ENCODE peak calls at places on chromosome 7, in five cellular contexts. M, K, I, A and B are unnamed samples.

GRCh38 chr7:135690566-135690965 is 28.3 kb downstream of the STMP1 start:
- DNase-seq in K (no peak), I (no peak), A (no peak), M (no peak), B (no peak)

GRCh38 chr7:27917774-27918314 is 177.9 kb downstream of the TAX1BP1 start:
- DNase-seq in M (no peak), A (no peak), K (no peak), I (peak; percentile 16), B (no peak)

GRCh38 chr7:54917613-54918406 is 101.0 kb upstream of the EGFR start:
- DNase-seq in M (no peak), A (no peak), K (no peak), I (no peak), B (no peak)

GRCh38 chr7:5139998-5140397 is 50.0 kb upstream of the WIPI2 start:
- DNase-seq in I (no peak), M (no peak), K (no peak), A (peak; percentile 19), B (no peak)

GRCh38 chr7:15130666-15131541 is 228.4 kb upstream of the DGKB start:
- DNase-seq in A (no peak), K (no peak), M (no peak), I (peak; percentile 17), B (no peak)

GRCh38 chr7:44374007-44374763 is 48.8 kb upstream of the CAMK2B start:
- DNase-seq in I (no peak), A (no peak), M (no peak), K (no peak), B (no peak)

GRCh38 chr7:4737300-4737699 is 38.1 kb upstream of the AP5Z1 start:
- DNase-seq in A (no peak), I (no peak), M (no peak), K (no peak), B (no peak)

GRCh38 chr7:157151626-157152339 is 13.1 kb downstream of the UBE3C start:
- DNase-seq in A (no peak), I (no peak), M (no peak), K (no peak), B (no peak)

GRCh38 chr7:28996836-28997235 is 38.7 kb upstream of the TRIL start:
- DNase-seq in I (no peak), K (no peak), M (no peak), A (no peak), B (no peak)

GRCh38 chr7:91055219-91055618 is 209.0 kb upstream of the FZD1 start:
- DNase-seq in A (no peak), M (no peak), I (no peak), K (no peak), B (no peak)

GRCh38 chr7:142012825-142013506 is 17.3 kb downstream of the MGAM start:
- DNase-seq in K (no peak), M (no peak), A (no peak), I (no peak), B (no peak)

GRCh38 chr7:113128028-113128427 is 9.7 kb upstream of the SMIM30 start:
- DNase-seq in I (no peak), A (no peak), M (no peak), K (no peak), B (no peak)

GRCh38 chr7:25663877-25664276 is 435.6 kb upstream of the NPVF start:
- DNase-seq in M (no peak), A (no peak), K (no peak), I (no peak), B (no peak)

GRCh38 chr7:40765633-40766032 is 630.8 kb downstream of the SUGCT start:
- DNase-seq in A (no peak), K (no peak), M (no peak), I (no peak), B (no peak)

GRCh38 chr7:121872831-121873764 is at the start of gene PTPRZ1:
- DNase-seq in A (peak; percentile 47), I (no peak), M (peak; percentile 36), K (peak; percentile 11), B (no peak)

GRCh38 chr7:13181221-13181620 is 493.8 kb downstream of the ARL4A start:
- DNase-seq in A (no peak), I (no peak), M (no peak), K (no peak), B (no peak)

GRCh38 chr7:155494551-155494950 is 36.6 kb downstream of the EN2 start:
- DNase-seq in M (no peak), A (no peak), K (no peak), I (no peak), B (no peak)
- TF ChIP-seq CTCF in M (no peak), A (no peak), K (no peak), I (no peak), B (no peak)

DNA sequence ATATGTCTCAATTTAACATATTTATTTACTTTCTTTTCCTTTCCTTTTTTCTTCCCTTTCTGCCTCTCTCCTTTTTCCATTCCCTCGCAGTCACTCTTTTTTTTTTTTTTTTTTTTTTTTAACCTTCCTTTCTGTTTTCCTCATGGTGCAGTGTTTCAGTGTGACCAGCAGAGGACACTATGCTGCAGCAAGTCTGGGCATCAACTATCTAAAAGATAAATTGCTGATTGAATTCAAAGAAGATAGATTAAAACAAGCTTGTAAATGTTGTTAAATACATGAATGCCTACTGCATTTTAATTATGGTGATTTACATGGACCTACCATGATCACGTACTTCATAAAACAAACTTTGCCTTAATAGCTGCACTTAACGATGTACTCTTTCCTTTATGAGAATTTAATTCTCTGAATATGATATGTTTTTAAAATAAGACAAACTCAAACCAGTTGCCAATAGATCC is 100.9 kb upstream of the AGR3 start:
- DNase-seq in A (no peak), M (no peak), K (no peak), I (no peak), B (no peak)
- TF ChIP-seq CTCF in A (peak; percentile 89), M (peak; percentile 89), K (peak; percentile 76), I (peak; percentile 69), B (peak; percentile 57)

GRCh38 chr7:22949944-22950343 is 64.0 kb downstream of the HYCC1 start:
- DNase-seq in M (no peak), I (no peak), K (no peak), A (no peak), B (no peak)
- TF ChIP-seq CTCF in M (no peak), I (peak; percentile 3), K (no peak), A (no peak), B (no peak)

DNA sequence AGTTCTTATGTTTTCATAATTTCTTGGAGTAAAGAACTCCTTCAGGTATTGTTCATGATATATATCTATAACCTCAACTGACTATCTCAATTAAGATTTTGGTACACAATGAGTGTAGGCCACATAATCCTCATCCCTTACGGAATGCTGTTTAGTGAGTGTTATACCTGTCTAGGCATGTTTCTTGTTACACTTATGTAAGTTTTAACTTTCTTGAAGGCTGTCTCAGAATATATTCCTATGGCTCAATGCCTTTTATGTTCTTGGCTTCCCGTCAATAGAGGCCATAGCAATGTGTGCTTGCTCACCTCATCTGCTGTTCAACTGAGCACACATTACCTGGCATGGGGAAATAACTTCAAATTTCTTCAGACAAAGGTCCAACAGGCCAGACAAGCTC is 185.1 kb downstream of the CTTNBP2 start:
- DNase-seq in M (no peak), I (no peak), K (no peak), A (no peak), B (no peak)
- TF ChIP-seq CTCF in M (no peak), I (no peak), K (no peak), A (no peak), B (no peak)

GRCh38 chr7:95601324-95601723 is 5.0 kb upstream of the PDK4 start:
- DNase-seq in I (no peak), K (no peak), A (no peak), M (no peak), B (no peak)
- TF ChIP-seq CTCF in I (no peak), K (no peak), A (no peak), M (no peak), B (no peak)

DNA sequence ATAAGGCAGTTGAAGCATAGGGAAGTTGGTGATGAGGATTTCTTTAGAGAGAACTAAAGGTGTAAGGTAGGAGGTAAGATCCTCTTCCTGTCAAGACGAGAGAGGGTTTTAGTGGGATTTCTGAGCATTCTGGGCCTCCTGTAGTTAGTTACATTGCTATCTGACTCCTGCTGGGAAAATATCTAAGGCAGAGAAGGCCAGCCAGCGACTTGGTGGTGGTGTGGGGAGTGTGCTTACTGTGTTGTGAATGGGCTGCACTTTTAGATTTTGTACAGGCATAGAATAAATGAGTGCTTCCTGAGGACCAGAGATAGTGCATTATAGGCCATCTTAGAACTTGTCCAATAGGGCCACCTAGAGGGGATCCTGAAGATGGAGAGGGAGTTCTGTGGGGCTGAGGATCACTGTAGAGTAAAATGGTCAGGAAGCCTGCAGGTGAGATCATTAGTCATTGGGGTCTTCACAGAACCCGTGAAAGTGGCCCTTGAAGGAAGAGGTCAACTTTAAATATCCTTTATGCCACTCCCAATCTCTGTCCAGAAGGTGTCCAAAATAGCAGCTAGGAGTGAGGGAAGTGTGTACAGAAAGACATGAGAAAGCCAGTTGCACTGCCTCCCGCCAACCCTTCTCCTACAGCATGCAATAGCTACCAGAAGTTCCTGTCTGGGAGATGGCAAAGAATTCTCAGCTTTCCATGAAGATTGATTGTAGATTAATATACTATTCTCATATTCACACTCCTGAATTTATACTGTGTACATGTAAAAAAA is 266.6 kb downstream of the POLR1F start:
- DNase-seq in A (no peak), I (peak; percentile 21), K (no peak), M (no peak), B (no peak)
- TF ChIP-seq CTCF in A (peak; percentile 59), I (peak; percentile 77), K (no peak), M (no peak), B (no peak)

DNA sequence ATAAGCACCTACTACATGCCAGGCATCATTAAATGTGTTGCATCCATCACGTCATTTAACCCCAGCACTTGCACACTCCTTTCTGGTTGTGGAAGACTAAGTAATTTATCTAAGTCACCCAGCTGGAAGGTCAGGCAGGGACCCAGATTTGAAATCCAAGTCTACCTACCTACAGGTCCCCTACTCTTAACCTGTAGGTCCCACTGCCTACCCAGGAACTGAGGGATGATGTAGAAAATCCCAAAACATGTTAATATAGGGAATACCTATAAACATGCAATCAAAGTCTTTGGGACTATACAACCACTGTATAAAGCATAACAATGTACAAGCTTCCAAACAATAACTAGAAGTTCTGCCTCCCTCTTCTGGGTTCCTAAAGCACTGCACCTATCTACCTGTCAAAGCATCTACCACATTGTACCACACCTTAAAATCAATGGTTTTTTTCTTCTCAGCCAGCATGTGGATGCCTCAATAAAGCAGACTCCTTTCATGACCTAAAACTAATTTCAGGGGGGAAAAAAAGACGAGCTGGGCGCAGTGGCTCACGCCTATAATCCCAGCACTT is 5.6 kb downstream of the IL6 start:
- DNase-seq in A (no peak), I (no peak), K (no peak), M (no peak), B (no peak)
- TF ChIP-seq CTCF in A (peak; percentile 33), I (peak; percentile 24), K (peak; percentile 6), M (peak; percentile 18), B (no peak)

GRCh38 chr7:89339748-89340147 is 544.2 kb upstream of the TEX47 start:
- DNase-seq in M (no peak), A (no peak), K (no peak), I (no peak), B (no peak)

GRCh38 chr7:89332026-89332425 is 536.5 kb upstream of the TEX47 start:
- DNase-seq in A (no peak), M (no peak), I (no peak), K (no peak), B (no peak)

GRCh38 chr7:89335490-89335889 is 540.0 kb upstream of the TEX47 start:
- DNase-seq in K (no peak), A (no peak), M (no peak), I (no peak), B (no peak)

GRCh38 chr7:89334785-89335184 is 539.2 kb upstream of the TEX47 start:
- DNase-seq in M (no peak), K (no peak), I (no peak), A (no peak), B (no peak)
- TF ChIP-seq CTCF in M (no peak), K (no peak), I (no peak), A (peak; percentile 13), B (no peak)